ENCODE peak calls at places on chromosomes 1 and 21, in nine cellular contexts. One of them, this sample, is unnamed.

GRCh38 chr21:45463871-45464270 is 58.9 kb downstream of the COL18A1 start:
- DNase-seq in NCI-H187: no peak
- DNase-seq in activated CD4-positive, alpha-beta T cell treated with anti-CD3 and anti-CD28 coated beads, Interleukin-2, amount 50 U/mL, for 24 hours: no peak
- DNase-seq in stimulated activated CD4-positive, alpha-beta T cell treated with anti-CD3 and anti-CD28 coated beads, Interleukin-1b, Interleukin-23, amount 100 ng/mL, for 24 hours: no peak
- DNase-seq in GM13977: no peak
- DNase-seq in KBM-7: no peak
- DNase-seq in NCI-H1930: no peak
- DNase-seq in HAP-1: no peak
- DNase-seq in dermis blood vessel endothelial cell: no peak
- DNase-seq in this sample: no peak

GRCh38 chr1:69991644-69992043 is 213.7 kb downstream of the LRRC40 start:
- DNase-seq in NCI-H187: no peak
- DNase-seq in activated CD4-positive, alpha-beta T cell treated with anti-CD3 and anti-CD28 coated beads, Interleukin-2, amount 50 U/mL, for 24 hours: no peak
- DNase-seq in stimulated activated CD4-positive, alpha-beta T cell treated with anti-CD3 and anti-CD28 coated beads, Interleukin-1b, Interleukin-23, amount 100 ng/mL, for 24 hours: no peak
- DNase-seq in GM13977: no peak
- DNase-seq in KBM-7: no peak
- DNase-seq in NCI-H1930: no peak
- DNase-seq in HAP-1: no peak
- DNase-seq in dermis blood vessel endothelial cell: no peak
- DNase-seq in this sample: no peak

GRCh38 chr1:28553229-28553930 is 495 bp downstream of the TRNAU1AP start:
- DNase-seq in NCI-H187: peak; percentile 52
- DNase-seq in activated CD4-positive, alpha-beta T cell treated with anti-CD3 and anti-CD28 coated beads, Interleukin-2, amount 50 U/mL, for 24 hours: no peak
- DNase-seq in stimulated activated CD4-positive, alpha-beta T cell treated with anti-CD3 and anti-CD28 coated beads, Interleukin-1b, Interleukin-23, amount 100 ng/mL, for 24 hours: no peak
- DNase-seq in GM13977: peak; percentile 65
- DNase-seq in KBM-7: no peak
- DNase-seq in NCI-H1930: peak; percentile 15
- DNase-seq in HAP-1: peak; percentile 21
- DNase-seq in dermis blood vessel endothelial cell: peak; percentile 58
- DNase-seq in this sample: peak; percentile 90

GRCh38 chr1:184418955-184419733 is 32.3 kb downstream of the C1orf21 start:
- DNase-seq in NCI-H187: no peak
- DNase-seq in activated CD4-positive, alpha-beta T cell treated with anti-CD3 and anti-CD28 coated beads, Interleukin-2, amount 50 U/mL, for 24 hours: no peak
- DNase-seq in stimulated activated CD4-positive, alpha-beta T cell treated with anti-CD3 and anti-CD28 coated beads, Interleukin-1b, Interleukin-23, amount 100 ng/mL, for 24 hours: no peak
- DNase-seq in GM13977: no peak
- DNase-seq in KBM-7: peak; percentile 70
- DNase-seq in NCI-H1930: no peak
- DNase-seq in HAP-1: no peak
- DNase-seq in dermis blood vessel endothelial cell: no peak
- DNase-seq in this sample: no peak

GRCh38 chr21:29265690-29266479 is 32.8 kb upstream of the BACH1 start:
- DNase-seq in NCI-H187: no peak
- DNase-seq in activated CD4-positive, alpha-beta T cell treated with anti-CD3 and anti-CD28 coated beads, Interleukin-2, amount 50 U/mL, for 24 hours: peak; percentile 35
- DNase-seq in stimulated activated CD4-positive, alpha-beta T cell treated with anti-CD3 and anti-CD28 coated beads, Interleukin-1b, Interleukin-23, amount 100 ng/mL, for 24 hours: no peak
- DNase-seq in GM13977: no peak
- DNase-seq in KBM-7: no peak
- DNase-seq in NCI-H1930: no peak
- DNase-seq in HAP-1: no peak
- DNase-seq in dermis blood vessel endothelial cell: no peak
- DNase-seq in this sample: no peak

GRCh38 chr1:201937624-201938212 is 8.6 kb downstream of the LMOD1 start:
- DNase-seq in NCI-H187: no peak
- DNase-seq in activated CD4-positive, alpha-beta T cell treated with anti-CD3 and anti-CD28 coated beads, Interleukin-2, amount 50 U/mL, for 24 hours: no peak
- DNase-seq in stimulated activated CD4-positive, alpha-beta T cell treated with anti-CD3 and anti-CD28 coated beads, Interleukin-1b, Interleukin-23, amount 100 ng/mL, for 24 hours: no peak
- DNase-seq in GM13977: no peak
- DNase-seq in KBM-7: no peak
- DNase-seq in NCI-H1930: no peak
- DNase-seq in HAP-1: no peak
- DNase-seq in dermis blood vessel endothelial cell: peak; percentile 64
- DNase-seq in this sample: no peak

GRCh38 chr21:20334585-20334984 is 663.6 kb upstream of the NCAM2 start:
- DNase-seq in NCI-H187: no peak
- DNase-seq in activated CD4-positive, alpha-beta T cell treated with anti-CD3 and anti-CD28 coated beads, Interleukin-2, amount 50 U/mL, for 24 hours: no peak
- DNase-seq in stimulated activated CD4-positive, alpha-beta T cell treated with anti-CD3 and anti-CD28 coated beads, Interleukin-1b, Interleukin-23, amount 100 ng/mL, for 24 hours: no peak
- DNase-seq in GM13977: no peak
- DNase-seq in KBM-7: no peak
- DNase-seq in NCI-H1930: no peak
- DNase-seq in HAP-1: no peak
- DNase-seq in dermis blood vessel endothelial cell: no peak
- DNase-seq in this sample: no peak

GRCh38 chr1:4594286-4594991 is 60.0 kb upstream of the AJAP1 start:
- DNase-seq in NCI-H187: no peak
- DNase-seq in activated CD4-positive, alpha-beta T cell treated with anti-CD3 and anti-CD28 coated beads, Interleukin-2, amount 50 U/mL, for 24 hours: no peak
- DNase-seq in stimulated activated CD4-positive, alpha-beta T cell treated with anti-CD3 and anti-CD28 coated beads, Interleukin-1b, Interleukin-23, amount 100 ng/mL, for 24 hours: no peak
- DNase-seq in GM13977: no peak
- DNase-seq in KBM-7: no peak
- DNase-seq in NCI-H1930: no peak
- DNase-seq in HAP-1: no peak
- DNase-seq in dermis blood vessel endothelial cell: no peak
- DNase-seq in this sample: peak; percentile 85

GRCh38 chr1:55585402-55585792 is 370.2 kb upstream of the USP24 start:
- DNase-seq in NCI-H187: no peak
- DNase-seq in activated CD4-positive, alpha-beta T cell treated with anti-CD3 and anti-CD28 coated beads, Interleukin-2, amount 50 U/mL, for 24 hours: no peak
- DNase-seq in stimulated activated CD4-positive, alpha-beta T cell treated with anti-CD3 and anti-CD28 coated beads, Interleukin-1b, Interleukin-23, amount 100 ng/mL, for 24 hours: no peak
- DNase-seq in GM13977: no peak
- DNase-seq in KBM-7: no peak
- DNase-seq in NCI-H1930: no peak
- DNase-seq in HAP-1: no peak
- DNase-seq in dermis blood vessel endothelial cell: no peak
- DNase-seq in this sample: no peak

GRCh38 chr1:68384321-68384813 is 65.4 kb downstream of the RPE65 start:
- DNase-seq in NCI-H187: no peak
- DNase-seq in activated CD4-positive, alpha-beta T cell treated with anti-CD3 and anti-CD28 coated beads, Interleukin-2, amount 50 U/mL, for 24 hours: no peak
- DNase-seq in stimulated activated CD4-positive, alpha-beta T cell treated with anti-CD3 and anti-CD28 coated beads, Interleukin-1b, Interleukin-23, amount 100 ng/mL, for 24 hours: no peak
- DNase-seq in GM13977: no peak
- DNase-seq in KBM-7: no peak
- DNase-seq in NCI-H1930: no peak
- DNase-seq in HAP-1: no peak
- DNase-seq in dermis blood vessel endothelial cell: peak; percentile 99
- DNase-seq in this sample: no peak

GRCh38 chr1:23772854-23773242 is 5.4 kb upstream of the PITHD1 start:
- DNase-seq in NCI-H187: no peak
- DNase-seq in activated CD4-positive, alpha-beta T cell treated with anti-CD3 and anti-CD28 coated beads, Interleukin-2, amount 50 U/mL, for 24 hours: no peak
- DNase-seq in stimulated activated CD4-positive, alpha-beta T cell treated with anti-CD3 and anti-CD28 coated beads, Interleukin-1b, Interleukin-23, amount 100 ng/mL, for 24 hours: no peak
- DNase-seq in GM13977: no peak
- DNase-seq in KBM-7: no peak
- DNase-seq in NCI-H1930: no peak
- DNase-seq in HAP-1: no peak
- DNase-seq in dermis blood vessel endothelial cell: no peak
- DNase-seq in this sample: peak; percentile 57

GRCh38 chr21:42251654-42252053 is 32.7 kb downstream of the ABCG1 start:
- DNase-seq in NCI-H187: no peak
- DNase-seq in activated CD4-positive, alpha-beta T cell treated with anti-CD3 and anti-CD28 coated beads, Interleukin-2, amount 50 U/mL, for 24 hours: no peak
- DNase-seq in stimulated activated CD4-positive, alpha-beta T cell treated with anti-CD3 and anti-CD28 coated beads, Interleukin-1b, Interleukin-23, amount 100 ng/mL, for 24 hours: no peak
- DNase-seq in GM13977: no peak
- DNase-seq in KBM-7: no peak
- DNase-seq in NCI-H1930: no peak
- DNase-seq in HAP-1: no peak
- DNase-seq in dermis blood vessel endothelial cell: no peak
- DNase-seq in this sample: no peak

GRCh38 chr1:210234254-210234747 is 1.7 kb downstream of the SERTAD4 start:
- DNase-seq in NCI-H187: no peak
- DNase-seq in activated CD4-positive, alpha-beta T cell treated with anti-CD3 and anti-CD28 coated beads, Interleukin-2, amount 50 U/mL, for 24 hours: no peak
- DNase-seq in stimulated activated CD4-positive, alpha-beta T cell treated with anti-CD3 and anti-CD28 coated beads, Interleukin-1b, Interleukin-23, amount 100 ng/mL, for 24 hours: no peak
- DNase-seq in GM13977: no peak
- DNase-seq in KBM-7: no peak
- DNase-seq in NCI-H1930: no peak
- DNase-seq in HAP-1: no peak
- DNase-seq in dermis blood vessel endothelial cell: no peak
- DNase-seq in this sample: no peak

GRCh38 chr1:1212780-1213152 is 1.2 kb downstream of the TNFRSF4 start:
- DNase-seq in NCI-H187: no peak
- DNase-seq in activated CD4-positive, alpha-beta T cell treated with anti-CD3 and anti-CD28 coated beads, Interleukin-2, amount 50 U/mL, for 24 hours: no peak
- DNase-seq in stimulated activated CD4-positive, alpha-beta T cell treated with anti-CD3 and anti-CD28 coated beads, Interleukin-1b, Interleukin-23, amount 100 ng/mL, for 24 hours: no peak
- DNase-seq in GM13977: peak; percentile 84
- DNase-seq in KBM-7: peak; percentile 74
- DNase-seq in NCI-H1930: no peak
- DNase-seq in HAP-1: no peak
- DNase-seq in dermis blood vessel endothelial cell: peak; percentile 81
- DNase-seq in this sample: no peak

GRCh38 chr1:4495809-4496208 is 158.6 kb upstream of the AJAP1 start:
- DNase-seq in NCI-H187: no peak
- DNase-seq in activated CD4-positive, alpha-beta T cell treated with anti-CD3 and anti-CD28 coated beads, Interleukin-2, amount 50 U/mL, for 24 hours: no peak
- DNase-seq in stimulated activated CD4-positive, alpha-beta T cell treated with anti-CD3 and anti-CD28 coated beads, Interleukin-1b, Interleukin-23, amount 100 ng/mL, for 24 hours: no peak
- DNase-seq in GM13977: no peak
- DNase-seq in KBM-7: no peak
- DNase-seq in NCI-H1930: no peak
- DNase-seq in HAP-1: no peak
- DNase-seq in dermis blood vessel endothelial cell: no peak
- DNase-seq in this sample: no peak

GRCh38 chr1:150006881-150007401 is 3.6 kb downstream of the OTUD7B start:
- DNase-seq in NCI-H187: no peak
- DNase-seq in activated CD4-positive, alpha-beta T cell treated with anti-CD3 and anti-CD28 coated beads, Interleukin-2, amount 50 U/mL, for 24 hours: peak; percentile 25
- DNase-seq in stimulated activated CD4-positive, alpha-beta T cell treated with anti-CD3 and anti-CD28 coated beads, Interleukin-1b, Interleukin-23, amount 100 ng/mL, for 24 hours: no peak
- DNase-seq in GM13977: no peak
- DNase-seq in KBM-7: no peak
- DNase-seq in NCI-H1930: no peak
- DNase-seq in HAP-1: peak; percentile 53
- DNase-seq in dermis blood vessel endothelial cell: no peak
- DNase-seq in this sample: no peak

GRCh38 chr21:44305691-44306090 is 5.8 kb downstream of the PFKL start:
- DNase-seq in NCI-H187: no peak
- DNase-seq in activated CD4-positive, alpha-beta T cell treated with anti-CD3 and anti-CD28 coated beads, Interleukin-2, amount 50 U/mL, for 24 hours: no peak
- DNase-seq in stimulated activated CD4-positive, alpha-beta T cell treated with anti-CD3 and anti-CD28 coated beads, Interleukin-1b, Interleukin-23, amount 100 ng/mL, for 24 hours: no peak
- DNase-seq in GM13977: no peak
- DNase-seq in KBM-7: no peak
- DNase-seq in NCI-H1930: no peak
- DNase-seq in HAP-1: no peak
- DNase-seq in dermis blood vessel endothelial cell: peak; percentile 37
- DNase-seq in this sample: no peak

This sample was measured in mesenteric fat pad.